ENCODE peak calls at places on chromosome 10, in five cellular contexts. F is fibroblast of lung, W is mucosa of descending colon, Q is right lobe of liver, L is fibroblast of the aortic adventitia. R is an unnamed sample.

GRCh38 chr10:71600856-71601255 is 118.7 kb downstream of the C10orf105 start:
- DNase-seq in F (peak), W (no peak), Q (no peak), L (peak), R (peak)

GRCh38 chr10:121526801-121527221 is 71.4 kb downstream of the FGFR2 start:
- DNase-seq in F (no peak), W (no peak), Q (no peak), L (no peak), R (no peak)

GRCh38 chr10:6678211-6678803 is 98.2 kb upstream of the PRKCQ start:
- DNase-seq in F (peak), W (peak), Q (peak), L (peak), R (no peak)

GRCh38 chr10:108427081-108427480 is 1262.6 kb upstream of the SORCS1 start:
- DNase-seq in F (peak), W (no peak), Q (peak), L (peak), R (no peak)

GRCh38 chr10:17756557-17757208 is 4.7 kb downstream of the TMEM236 start:
- DNase-seq in F (no peak), W (peak), Q (no peak), L (peak), R (no peak)

GRCh38 chr10:129780901-129781795 is 182.9 kb downstream of the EBF3 start:
- DNase-seq in F (no peak), W (no peak), Q (no peak), L (no peak), R (no peak)

GRCh38 chr10:125997586-125997985 is 101.2 kb downstream of the FANK1 start:
- DNase-seq in F (no peak), W (no peak), Q (no peak), L (no peak), R (no peak)

GRCh38 chr10:119723624-119724023 is 2.2 kb upstream of the INPP5F start:
- DNase-seq in F (no peak), W (no peak), Q (no peak), L (no peak), R (no peak)

GRCh38 chr10:71323407-71323806 is 4.3 kb downstream of the SLC29A3 start:
- DNase-seq in F (peak), W (no peak), Q (no peak), L (peak), R (no peak)

GRCh38 chr10:103273026-103273425 is 3.9 kb upstream of the INA start:
- DNase-seq in F (peak), W (no peak), Q (no peak), L (peak), R (peak)

GRCh38 chr10:58967551-58968418 is 208.7 kb upstream of the PHYHIPL start:
- DNase-seq in F (peak), W (no peak), Q (peak), L (no peak), R (no peak)

GRCh38 chr10:24449334-24449740 is 240.4 kb downstream of the KIAA1217 start:
- DNase-seq in F (peak), W (no peak), Q (no peak), L (no peak), R (no peak)

GRCh38 chr10:124481717-124482116 is 20.1 kb downstream of the LHPP start:
- DNase-seq in F (no peak), W (no peak), Q (no peak), L (no peak), R (no peak)

GRCh38 chr10:119176166-119176565 is 2.4 kb downstream of the PRDX3 start:
- DNase-seq in F (no peak), W (no peak), Q (no peak), L (no peak), R (no peak)

GRCh38 chr10:73910764-73911552 is at the start of gene PLAU:
- DNase-seq in F (peak), W (peak), Q (peak), L (no peak), R (no peak)

GRCh38 chr10:85319826-85320225 is 991.4 kb downstream of the CCSER2 start:
- DNase-seq in F (no peak), W (no peak), Q (no peak), L (no peak), R (no peak)

GRCh38 chr10:131880016-131880590 is 20.7 kb upstream of the PPP2R2D start:
- DNase-seq in F (no peak), W (no peak), Q (no peak), L (no peak), R (no peak)

GRCh38 chr10:43202224-43202656 is 64.0 kb downstream of the CSGALNACT2 start:
- DNase-seq in F (no peak), W (peak), Q (no peak), L (no peak), R (no peak)

GRCh38 chr10:5888843-5889623 is 660 bp downstream of the ANKRD16 start:
- DNase-seq in F (peak), W (peak), Q (peak), L (peak), R (no peak)

GRCh38 chr10:93039721-93040120 is 20.9 kb upstream of the CYP26C1 start:
- DNase-seq in F (peak), W (peak), Q (no peak), L (peak), R (peak)
- TF ChIP-seq CTCF in F (peak), W (peak), Q (peak), L (peak), R (peak)

DNA sequence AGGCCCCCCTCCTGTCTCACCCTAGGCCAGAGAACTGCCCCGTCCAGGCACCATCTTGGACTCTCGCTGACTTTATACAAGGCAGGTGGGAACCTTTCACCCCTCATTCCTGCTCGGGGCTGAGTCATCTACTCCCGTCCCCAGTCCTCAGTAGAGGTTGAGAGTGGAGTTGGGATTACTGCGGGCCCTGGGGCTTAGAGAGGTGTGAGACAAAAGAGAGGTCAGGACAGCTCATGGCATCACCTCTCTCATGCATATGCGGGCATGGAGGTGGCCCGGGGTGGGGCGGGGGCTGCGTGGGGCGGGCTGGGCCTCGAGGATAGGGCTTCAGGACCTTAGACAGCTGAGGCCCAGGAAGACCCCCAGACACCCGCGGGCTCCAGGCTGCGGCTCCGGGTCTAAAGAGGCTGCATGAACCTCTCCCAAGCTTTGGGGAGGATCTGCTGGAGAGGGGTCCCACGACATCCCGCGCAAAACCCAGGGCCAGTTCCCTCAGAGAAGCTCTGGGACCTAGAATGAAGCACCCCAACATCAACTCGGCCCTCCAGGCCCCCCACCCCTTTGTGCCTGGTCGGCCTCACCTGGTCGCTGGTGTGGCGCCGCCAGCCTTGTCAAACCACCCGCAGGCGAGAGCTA is 319 bp downstream of the PDZD7 start:
- DNase-seq in F (no peak), W (no peak), Q (no peak), L (no peak), R (no peak)
- H3K4me3 ChIP-seq in F (peak), W (no peak), Q (peak), L (peak), R (peak)

GRCh38 chr10:113980408-113981087 is 63.1 kb upstream of the ADRB1 start:
- DNase-seq in F (no peak), W (no peak), Q (no peak), L (no peak), R (no peak)
- TF ChIP-seq CTCF in F (peak), W (no peak), Q (peak), L (no peak), R (peak)

GRCh38 chr10:110867807-110868465 is 3.8 kb upstream of the PDCD4 start:
- DNase-seq in F (no peak), W (no peak), Q (no peak), L (no peak), R (no peak)

GRCh38 chr10:110871236-110872084 is at the start of gene PDCD4:
- DNase-seq in F (peak), W (peak), Q (peak), L (peak), R (peak)

GRCh38 chr10:110870823-110871235 is 899 bp upstream of the PDCD4 start:
- DNase-seq in F (no peak), W (no peak), Q (no peak), L (peak), R (no peak)

GRCh38 chr10:110865804-110866482 is 5.8 kb upstream of the PDCD4 start:
- DNase-seq in F (no peak), W (no peak), Q (no peak), L (peak), R (no peak)

DNA sequence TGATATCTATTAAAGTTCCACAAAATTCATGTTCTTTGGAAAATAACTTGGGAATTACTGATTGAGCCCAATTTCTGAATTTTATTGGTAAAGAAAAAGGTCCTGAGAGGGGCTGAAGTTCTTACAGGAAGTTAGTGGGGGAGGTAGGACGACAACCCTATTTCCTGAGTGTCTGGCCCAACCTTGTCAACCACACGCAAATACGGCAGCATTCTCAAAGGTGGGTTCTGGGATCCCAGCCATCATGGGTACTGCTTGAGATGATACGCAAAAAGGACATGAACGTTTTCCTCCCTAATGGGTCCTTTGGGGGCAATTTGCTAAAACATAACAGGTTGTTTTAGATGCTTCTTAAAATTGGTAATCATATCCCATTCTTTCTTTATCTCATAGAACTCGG is 2.7 kb upstream of the PDCD4 start:
- DNase-seq in F (no peak), W (peak), Q (no peak), L (no peak), R (no peak)
- H3K4me3 ChIP-seq in F (no peak), W (no peak), Q (no peak), L (no peak), R (no peak)

DNA sequence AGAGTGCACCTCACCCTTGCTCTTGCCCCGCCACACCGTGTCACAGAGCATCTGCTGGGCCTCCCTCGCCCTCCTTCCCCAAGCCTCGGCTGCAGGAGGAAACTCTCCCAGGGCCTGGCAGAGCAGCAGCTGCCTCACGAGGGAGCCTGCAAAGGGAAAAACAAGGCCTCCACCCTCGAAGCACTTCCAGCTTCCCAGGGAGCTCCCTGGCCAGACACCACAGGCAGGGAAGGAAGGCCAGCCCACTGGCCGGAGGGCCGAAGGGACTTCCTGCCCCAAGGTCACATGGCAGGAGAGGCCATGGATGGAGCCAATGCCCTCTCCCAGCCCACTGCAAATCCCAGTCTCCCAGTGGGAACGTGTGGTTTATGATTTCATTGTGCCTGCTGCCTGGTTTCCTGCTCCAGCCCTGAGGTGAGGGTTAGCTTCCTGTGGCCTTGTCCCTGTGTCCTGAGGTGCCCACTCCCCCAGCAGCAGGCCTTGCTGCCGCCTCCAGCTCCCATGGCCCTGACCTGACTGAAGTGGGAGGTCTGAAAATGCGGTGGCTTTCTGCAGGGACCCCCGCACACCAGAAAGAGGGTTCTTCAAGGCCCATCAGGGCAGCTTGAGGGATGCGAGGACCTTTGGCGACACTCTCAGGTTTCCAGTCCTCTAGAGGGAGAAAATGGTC is 100.5 kb upstream of the PPIF start:
- DNase-seq in F (peak), W (no peak), Q (peak), L (peak), R (no peak)
- TF ChIP-seq CTCF in F (no peak), W (no peak), Q (no peak), L (no peak), R (no peak)

DNA sequence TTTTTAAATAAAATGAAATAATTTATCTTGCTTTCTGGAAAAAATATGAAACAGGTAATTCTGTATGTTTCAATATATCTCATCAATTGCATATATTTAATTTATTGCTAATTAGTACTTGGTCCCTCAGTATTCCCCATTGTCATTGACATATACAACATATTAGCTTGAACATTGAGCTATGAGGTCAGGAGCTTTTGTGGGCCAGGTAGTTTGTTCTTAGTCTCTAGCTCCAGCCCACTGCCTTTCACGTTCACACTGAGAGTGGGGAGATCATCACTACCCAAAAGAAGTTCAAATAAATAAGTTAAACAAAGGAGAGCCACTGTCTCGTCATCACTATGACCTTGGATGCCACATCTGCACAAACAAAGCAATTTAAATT is 54.7 kb upstream of the DKK1 start:
- DNase-seq in F (no peak), W (no peak), Q (no peak), L (no peak), R (no peak)
- H3K4me3 ChIP-seq in F (no peak), W (no peak), Q (no peak), L (no peak), R (no peak)

GRCh38 chr10:92688573-92688926 is 1.2 kb upstream of the HHEX start:
- DNase-seq in F (no peak), W (no peak), Q (no peak), L (no peak), R (no peak)

GRCh38 chr10:92690211-92691041 is 671 bp downstream of the HHEX start:
- DNase-seq in F (peak), W (peak), Q (peak), L (peak), R (no peak)

GRCh38 chr10:92689663-92690210 is at the start of gene HHEX:
- DNase-seq in F (peak), W (peak), Q (peak), L (peak), R (no peak)

GRCh38 chr10:92691042-92691590 is 1.4 kb downstream of the HHEX start:
- DNase-seq in F (no peak), W (peak), Q (peak), L (no peak), R (no peak)

DNA sequence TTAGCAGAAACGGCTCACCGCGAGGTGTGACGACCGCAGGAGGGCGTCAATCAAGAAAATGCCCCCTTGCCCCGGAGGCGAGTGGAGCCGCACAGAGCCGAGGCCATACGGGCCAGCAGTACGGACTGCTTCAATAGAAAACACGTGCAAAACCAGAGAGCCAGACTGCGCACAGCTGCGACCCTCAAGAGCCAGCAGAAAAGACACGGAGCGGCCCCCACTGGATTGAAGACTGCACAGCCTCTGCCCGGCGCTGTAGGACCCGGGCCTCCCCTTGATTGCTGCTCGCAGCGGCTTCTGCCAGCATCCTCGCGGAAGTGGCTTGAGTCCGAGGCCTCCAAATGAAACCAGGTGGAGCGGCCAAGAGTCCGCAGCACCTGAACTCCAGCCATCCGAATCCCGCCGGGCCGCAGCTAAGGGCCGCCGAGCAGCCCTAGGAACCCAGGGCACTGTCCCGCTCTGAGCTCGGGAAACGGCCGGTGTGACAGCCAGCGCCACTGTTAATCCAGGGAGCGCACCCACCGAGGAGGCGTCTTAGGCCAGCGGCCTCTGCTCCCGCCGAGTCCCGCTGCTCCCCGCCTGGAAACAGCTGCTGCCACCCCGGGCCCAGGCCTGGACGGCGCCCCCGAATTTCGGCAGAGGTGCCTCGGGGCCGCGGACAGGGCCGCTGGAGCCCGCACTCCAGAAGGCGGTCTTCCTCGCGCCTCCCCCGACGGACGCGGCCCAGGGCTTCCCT is 660 bp upstream of the HHEX start:
- DNase-seq in F (peak), W (peak), Q (peak), L (peak), R (no peak)
- TF ChIP-seq CTCF in F (peak), W (no peak), Q (no peak), L (no peak), R (no peak)